ENCODE peak calls at places on chromosomes 7 and 10, in nine cellular contexts. N is neural crest cell, K is endothelial cell, B is epithelial cell of esophagus, J is PC-3, P is PC-9, T is RWPE1, Y is B cell, I is endothelial cell of umbilical vein. G is an unnamed sample.

GRCh38 chr7:43619213-43620012 is 36.5 kb downstream of the STK17A start:
- DNase-seq in N (no peak), K (no peak), B (no peak), J (peak; percentile 57), P (peak; percentile 44), T (no peak), Y (no peak), I (no peak), G (no peak)

GRCh38 chr7:87452279-87452678 is 23.2 kb downstream of the ABCB4 start:
- DNase-seq in N (no peak), K (no peak), B (no peak), J (no peak), P (no peak), T (no peak), Y (no peak), I (no peak), G (no peak)

GRCh38 chr10:43292745-43293676 is 26.1 kb upstream of the RASGEF1A start:
- DNase-seq in N (peak; percentile 36), K (peak; percentile 55), B (peak; percentile 58), J (peak; percentile 78), P (no peak), T (peak; percentile 55), Y (peak; percentile 55), I (peak; percentile 47), G (peak; percentile 54)

GRCh38 chr10:127619550-127619949 is 70.4 kb downstream of the NPS start:
- DNase-seq in N (no peak), K (no peak), B (no peak), J (no peak), P (no peak), T (no peak), Y (no peak), I (no peak), G (no peak)

GRCh38 chr7:45237788-45238461 is 80.3 kb downstream of the RAMP3 start:
- DNase-seq in N (no peak), K (no peak), B (no peak), J (no peak), P (peak; percentile 33), T (no peak), Y (no peak), I (no peak), G (no peak)

GRCh38 chr10:17737021-17737965 is 14.7 kb upstream of the TMEM236 start:
- DNase-seq in N (no peak), K (no peak), B (peak; percentile 49), J (peak; percentile 44), P (no peak), T (peak; percentile 26), Y (no peak), I (peak; percentile 43), G (no peak)

GRCh38 chr10:9302142-9302746 is 1247.8 kb downstream of the GATA3 start:
- DNase-seq in N (no peak), K (peak; percentile 33), B (peak; percentile 79), J (peak; percentile 63), P (peak; percentile 61), T (peak; percentile 36), Y (no peak), I (peak; percentile 79), G (no peak)

GRCh38 chr7:108604685-108605077 is 35.0 kb downstream of the DNAJB9 start:
- DNase-seq in N (no peak), K (no peak), B (no peak), J (no peak), P (no peak), T (no peak), Y (no peak), I (no peak), G (no peak)

GRCh38 chr7:90738249-90738648 is 142.1 kb downstream of the CDK14 start:
- DNase-seq in N (no peak), K (no peak), B (no peak), J (no peak), P (no peak), T (no peak), Y (no peak), I (no peak), G (no peak)

GRCh38 chr10:120285408-120285807 is 171.6 kb upstream of the PLPP4 start:
- DNase-seq in N (no peak), K (no peak), B (no peak), J (no peak), P (no peak), T (no peak), Y (no peak), I (no peak), G (no peak)

GRCh38 chr7:108308913-108309312 is 147.3 kb downstream of the NRCAM start:
- DNase-seq in N (no peak), K (no peak), B (peak; percentile 77), J (no peak), P (peak; percentile 74), T (peak; percentile 25), Y (no peak), I (peak; percentile 60), G (no peak)

GRCh38 chr7:38070718-38071117 is 107.3 kb upstream of the STARD3NL start:
- DNase-seq in N (no peak), K (peak; percentile 18), B (no peak), J (peak; percentile 47), P (peak; percentile 19), T (no peak), Y (no peak), I (no peak), G (no peak)

DNA sequence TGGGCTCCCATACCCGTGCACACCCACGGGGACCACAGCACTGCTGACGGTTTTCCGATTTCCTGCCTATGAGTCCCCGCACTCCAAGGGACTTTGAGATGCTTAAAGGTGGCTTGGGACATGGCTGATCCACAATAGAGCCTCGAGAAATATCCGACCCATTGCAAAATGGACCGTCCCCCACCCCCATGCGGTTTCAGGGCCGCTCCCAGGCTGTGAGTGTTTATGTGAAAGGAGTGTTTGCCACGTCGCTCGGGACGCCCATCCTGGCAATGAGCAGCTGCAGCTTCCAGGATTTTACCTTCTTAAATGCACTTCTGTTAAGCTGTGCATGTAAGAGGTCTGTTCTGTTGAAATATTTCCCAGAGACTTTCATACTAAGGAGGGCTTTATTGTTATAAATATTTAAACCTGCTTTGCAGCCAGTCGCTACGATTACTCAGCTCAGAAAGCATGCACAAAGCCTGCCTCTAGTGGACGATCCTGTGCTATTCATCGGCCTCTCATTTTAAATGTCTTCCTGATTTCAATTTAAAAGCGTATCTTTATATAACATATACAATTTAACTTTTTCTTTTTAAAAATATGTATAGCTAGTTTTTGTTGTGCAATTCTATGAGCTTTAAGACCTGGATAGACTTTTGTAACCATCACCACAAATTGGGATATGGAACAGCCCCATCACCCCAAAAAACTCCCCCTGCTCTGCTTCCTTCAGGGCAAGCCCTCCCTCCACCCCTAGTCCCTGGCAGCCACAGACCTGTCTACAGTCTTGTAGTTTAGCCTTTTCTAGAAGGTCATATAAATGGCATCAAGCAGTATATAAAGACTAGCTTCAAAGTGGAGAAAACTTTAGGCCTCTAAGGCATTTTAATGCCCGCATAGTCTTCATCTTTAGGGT is 418.3 kb downstream of the PAXIP1 start:
- DNase-seq in N (no peak), K (no peak), B (no peak), J (peak; percentile 13), P (no peak), T (peak; percentile 16), Y (no peak), I (no peak), G (no peak)
- TF ChIP-seq CTCF in N (peak; percentile 67), K (peak; percentile 34), B (no peak), J (peak; percentile 41), P (peak; percentile 72), T (no peak), Y (no peak), I (no peak), G (no peak)

DNA sequence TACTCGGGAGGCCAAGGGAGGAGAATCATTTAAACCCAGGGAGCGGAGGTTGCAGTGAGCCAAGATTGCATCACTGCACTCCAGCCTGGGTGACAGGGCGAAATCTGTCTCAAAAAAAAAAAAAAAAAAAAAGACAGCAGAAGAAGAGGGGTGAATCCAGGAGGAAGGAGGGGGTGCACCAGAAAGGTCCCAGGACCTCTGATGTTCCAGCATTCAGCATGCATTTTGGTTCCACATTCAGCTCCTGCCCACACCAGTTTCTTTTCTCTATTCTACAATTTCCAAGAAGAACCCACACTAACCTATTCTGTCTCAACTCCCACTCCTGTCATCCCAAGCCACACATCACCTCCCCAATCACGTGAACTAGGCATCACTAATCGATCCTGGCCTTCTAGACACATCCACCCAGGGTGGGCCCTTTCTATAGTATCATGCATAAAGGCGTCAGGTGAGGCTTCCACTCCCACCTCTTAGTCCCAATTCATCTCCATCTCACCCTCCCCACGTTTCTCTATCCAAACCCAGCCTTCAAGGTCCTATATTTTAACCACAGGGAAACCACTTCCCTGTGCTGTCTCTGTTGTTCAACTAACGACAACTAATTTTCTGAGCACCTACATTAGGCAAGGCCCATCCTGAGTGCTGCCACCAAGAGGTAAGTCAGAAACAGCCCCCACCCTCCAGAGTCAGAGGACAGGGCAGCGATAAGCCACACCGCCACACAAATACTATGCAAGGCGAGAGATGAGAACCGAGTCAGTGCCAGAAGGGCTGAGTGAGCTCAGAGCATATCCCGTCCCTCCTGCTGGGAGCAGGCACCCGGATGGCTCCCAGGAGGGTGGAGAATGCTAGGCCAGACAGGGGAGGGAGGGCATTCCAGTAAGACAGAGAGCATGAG is 2.2 kb downstream of the ANXA11 start:
- DNase-seq in N (no peak), K (peak; percentile 10), B (peak; percentile 69), J (peak; percentile 98), P (peak; percentile 83), T (peak; percentile 34), Y (peak; percentile 69), I (peak; percentile 65), G (no peak)
- TF ChIP-seq CTCF in N (no peak), K (no peak), B (peak; percentile 22), J (peak; percentile 98), P (no peak), T (no peak), Y (peak; percentile 42), I (no peak), G (no peak)

GRCh38 chr10:75098902-75099673 is 12.4 kb upstream of the SAMD8 start:
- DNase-seq in N (no peak), K (no peak), B (no peak), J (no peak), P (no peak), T (no peak), Y (no peak), I (no peak), G (no peak)

GRCh38 chr10:75099952-75100763 is 11.3 kb upstream of the SAMD8 start:
- DNase-seq in N (peak; percentile 89), K (peak; percentile 92), B (peak; percentile 70), J (peak; percentile 99), P (peak; percentile 52), T (peak; percentile 86), Y (peak; percentile 89), I (peak; percentile 52), G (peak; percentile 94)

GRCh38 chr10:75095631-75096030 is 15.8 kb upstream of the SAMD8 start:
- DNase-seq in N (no peak), K (no peak), B (no peak), J (no peak), P (no peak), T (no peak), Y (no peak), I (no peak), G (no peak)

GRCh38 chr10:75096749-75097148 is 14.7 kb upstream of the SAMD8 start:
- DNase-seq in N (no peak), K (no peak), B (peak; percentile 70), J (peak; percentile 89), P (no peak), T (no peak), Y (no peak), I (no peak), G (no peak)

GRCh38 chr10:75097666-75098285 is 13.7 kb upstream of the SAMD8 start:
- DNase-seq in N (no peak), K (no peak), B (no peak), J (peak; percentile 58), P (no peak), T (no peak), Y (no peak), I (no peak), G (peak; percentile 49)
- TF ChIP-seq CTCF in N (peak; percentile 28), K (no peak), B (peak; percentile 20), J (peak; percentile 67), P (no peak), T (no peak), Y (no peak), I (peak; percentile 20), G (peak; percentile 23)

GRCh38 chr10:21675157-21675796 is 141.2 kb downstream of the MLLT10 start:
- DNase-seq in N (peak; percentile 20), K (peak; percentile 31), B (peak; percentile 55), J (peak; percentile 61), P (no peak), T (peak; percentile 9), Y (no peak), I (peak; percentile 42), G (peak; percentile 50)
- TF ChIP-seq CTCF in N (peak; percentile 76), K (peak; percentile 92), B (peak; percentile 79), J (peak; percentile 80), P (peak; percentile 66), T (peak; percentile 62), Y (peak; percentile 87), I (peak; percentile 73), G (peak; percentile 89)